ENCODE peak calls at places on chromosome 9, in ten cellular contexts. J is neural progenitor cell, Z is HCT116, L is trophoblast cell, Q is H9, I is H1, G is Karpas-422, V is colonic mucosa, W is NT2/D1, T is endodermal cell. H is an unnamed sample.

GRCh38 chr9:21970800-21971620 is 23.2 kb downstream of the CDKN2A start:
- DNase-seq in J (peak; percentile 55), W (no peak), Z (no peak), I (no peak), G (no peak), Q (peak; percentile 40), T (peak; percentile 76), L (no peak), V (no peak), H (no peak)

GRCh38 chr9:38694676-38695075 is 25.3 kb downstream of the FAM240B start:
- DNase-seq in V (no peak), Q (no peak), W (no peak), J (no peak), T (no peak), Z (no peak), G (no peak), L (no peak), I (no peak), H (no peak)

GRCh38 chr9:109182940-109183798 is 16.1 kb upstream of the FRRS1L start:
- DNase-seq in T (peak; percentile 79), G (peak; percentile 61), V (peak; percentile 54), I (no peak), J (peak; percentile 58), L (peak; percentile 77), W (no peak), Q (peak; percentile 72), Z (peak; percentile 47), H (peak; percentile 56)

GRCh38 chr9:38142201-38142600 is 73.2 kb upstream of the SHB start:
- DNase-seq in T (peak; percentile 32), I (no peak), W (no peak), J (no peak), G (no peak), Q (no peak), Z (no peak), V (no peak), L (no peak), H (peak; percentile 39)

GRCh38 chr9:101226161-101226560 is 158.6 kb downstream of the BAAT start:
- DNase-seq in V (no peak), T (no peak), J (no peak), Q (no peak), G (no peak), I (no peak), Z (no peak), L (no peak), W (no peak), H (no peak)

GRCh38 chr9:92294297-92294676 is 790 bp upstream of the IARS1 start:
- DNase-seq in G (peak; percentile 75), L (peak; percentile 35), W (no peak), Z (no peak), Q (peak; percentile 30), I (no peak), T (peak; percentile 54), V (peak; percentile 20), J (peak; percentile 25), H (peak; percentile 29)

GRCh38 chr9:124725068-124725452 is 46.1 kb downstream of the NR6A1 start:
- DNase-seq in I (no peak), V (no peak), Q (no peak), W (no peak), L (peak; percentile 31), G (no peak), Z (no peak), J (no peak), T (no peak), H (no peak)

GRCh38 chr9:123062306-123063171 is 29.1 kb downstream of the GPR21 start:
- DNase-seq in Z (no peak), T (no peak), L (no peak), V (no peak), I (no peak), G (no peak), J (no peak), W (no peak), Q (no peak), H (no peak)

DNA sequence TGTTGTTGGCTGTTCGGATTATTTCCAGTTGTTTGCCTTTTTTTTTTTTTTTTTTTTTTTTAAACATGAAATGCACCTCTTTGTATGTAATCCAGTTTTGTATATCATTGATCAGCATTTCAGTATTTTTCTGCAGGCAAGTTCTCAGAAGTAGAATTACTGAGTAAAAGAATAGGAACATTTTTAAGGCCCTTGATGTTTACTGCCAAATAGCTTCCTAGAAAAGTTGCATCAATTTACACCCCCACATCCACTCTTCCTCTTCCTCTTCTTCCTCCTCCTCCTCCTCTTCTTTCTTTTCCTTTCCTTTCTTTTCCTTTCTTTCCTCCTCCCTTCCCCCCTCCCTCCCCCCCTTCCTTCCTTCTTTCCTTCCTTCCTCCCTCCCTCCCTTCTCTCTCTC is 69.4 kb upstream of the ENTREP1 start:
- DNase-seq in W (no peak), Q (no peak), I (no peak), L (no peak), J (no peak), V (no peak), T (no peak), G (no peak), Z (no peak), H (no peak)
- H3K9ac ChIP-seq in W (no peak overlapping the region), Q (no peak overlapping the region), I (no peak overlapping the region), L (no peak overlapping the region), J (no peak overlapping the region), V (no peak overlapping the region), T (no peak overlapping the region), G (no peak overlapping the region), Z (no peak overlapping the region), H (no peak overlapping the region)

GRCh38 chr9:114174557-114174875 is 19.2 kb downstream of the COL27A1 start:
- DNase-seq in T (no peak), G (no peak), Q (no peak), L (no peak), W (no peak), I (no peak), Z (no peak), V (no peak), J (no peak), H (no peak)

GRCh38 chr9:114170792-114171461 is 15.6 kb downstream of the COL27A1 start:
- DNase-seq in Q (no peak), I (no peak), T (no peak), G (no peak), J (no peak), L (no peak), Z (no peak), V (no peak), W (no peak), H (no peak)

GRCh38 chr9:114174876-114175771 is 19.8 kb downstream of the COL27A1 start:
- DNase-seq in L (no peak), Z (no peak), G (no peak), V (peak; percentile 38), J (no peak), W (no peak), I (no peak), T (no peak), Q (no peak), H (peak; percentile 86)

GRCh38 chr9:114171500-114171899 is 16.2 kb downstream of the COL27A1 start:
- DNase-seq in Q (no peak), V (no peak), Z (no peak), I (no peak), L (no peak), J (no peak), W (no peak), G (no peak), T (no peak), H (no peak)

DNA sequence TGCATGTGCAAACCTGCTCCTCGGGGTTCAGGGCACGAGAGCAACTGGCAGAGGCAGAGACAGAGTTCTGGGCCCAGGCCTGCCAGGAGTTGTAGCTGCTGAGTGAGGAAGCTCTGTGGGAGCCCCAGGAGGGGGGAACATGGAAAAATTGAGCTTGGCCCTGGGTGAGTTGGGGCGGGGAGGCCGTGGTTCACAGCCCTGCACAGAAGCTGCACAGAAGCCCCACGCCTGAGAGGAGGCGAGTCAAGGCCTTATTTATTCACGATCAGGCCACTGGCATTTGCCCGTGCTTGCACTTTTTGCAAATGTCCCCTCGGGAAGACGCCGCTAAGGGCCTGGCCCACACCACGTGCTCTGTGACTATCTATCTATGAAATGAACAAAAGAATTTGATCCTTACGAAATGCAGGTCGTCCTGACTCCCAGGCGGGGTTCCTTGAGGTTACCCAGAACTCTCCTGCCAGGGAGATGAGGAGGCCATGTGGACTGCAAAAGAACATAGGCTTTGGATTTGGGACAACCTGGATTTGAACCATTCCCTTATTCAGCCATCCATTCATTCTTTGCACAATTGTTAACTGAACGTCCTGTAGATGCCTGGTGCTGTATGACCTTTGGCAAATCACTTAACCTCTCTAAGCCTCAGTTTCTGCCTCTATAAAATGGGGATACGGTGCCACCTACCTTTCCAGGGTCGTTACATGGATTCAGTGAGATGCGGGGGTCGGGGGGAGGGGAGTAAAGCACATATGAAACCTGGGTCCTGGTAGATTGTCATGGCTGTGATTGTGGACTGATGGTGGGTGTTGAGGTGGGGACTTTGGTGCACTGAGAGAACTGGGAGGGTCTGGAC is 17.9 kb downstream of the COL27A1 start:
- DNase-seq in I (no peak), T (no peak), Z (no peak), L (peak; percentile 60), V (no peak), G (no peak), Q (no peak), W (no peak), J (no peak), H (peak; percentile 75)
- H3K9ac ChIP-seq in I (no peak overlapping the region), T (no peak overlapping the region), Z (no peak overlapping the region), L (no peak overlapping the region), V (no peak overlapping the region), G (no peak overlapping the region), Q (no peak overlapping the region), W (peak overlapping the region; percentile 36), J (no peak overlapping the region), H (peak overlapping the region; percentile 34)

GRCh38 chr9:113373255-113373654 is 3.5 kb downstream of the HDHD3 start:
- DNase-seq in Z (no peak), W (no peak), V (no peak), L (no peak), I (no peak), J (no peak), G (no peak), Q (no peak), T (peak; percentile 65), H (no peak)

GRCh38 chr9:113372059-113372458 is 4.7 kb downstream of the HDHD3 start:
- DNase-seq in W (no peak), G (no peak), Q (no peak), T (no peak), I (no peak), V (no peak), J (no peak), Z (no peak), L (no peak), H (no peak)

GRCh38 chr9:113370806-113371325 is 5.9 kb downstream of the HDHD3 start:
- DNase-seq in J (no peak), I (no peak), Q (no peak), G (no peak), V (no peak), T (no peak), Z (no peak), L (no peak), W (no peak), H (no peak)

GRCh38 chr9:113375057-113376023 is 1.4 kb downstream of the HDHD3 start:
- DNase-seq in G (no peak), T (no peak), I (no peak), Z (no peak), L (no peak), V (peak; percentile 76), Q (no peak), J (no peak), W (no peak), H (no peak)

GRCh38 chr9:113373676-113374392 is 3.0 kb downstream of the HDHD3 start:
- DNase-seq in Z (no peak), T (no peak), L (no peak), W (no peak), Q (no peak), V (no peak), G (no peak), J (no peak), I (no peak), H (no peak)
- H3K9ac ChIP-seq in Z (no peak overlapping the region), T (no peak overlapping the region), L (no peak overlapping the region), W (peak overlapping the region; percentile 26), Q (no peak overlapping the region), V (peak overlapping the region; percentile 4), G (no peak overlapping the region), J (no peak overlapping the region), I (no peak overlapping the region), H (no peak overlapping the region)

GRCh38 chr9:4926239-4926638 is 58.8 kb upstream of the JAK2 start:
- DNase-seq in Z (no peak), Q (no peak), V (no peak), I (no peak), G (no peak), T (no peak), L (no peak), J (no peak), W (no peak), H (no peak)
- H3K9ac ChIP-seq in Z (no peak overlapping the region), Q (no peak overlapping the region), V (no peak overlapping the region), I (no peak overlapping the region), G (no peak overlapping the region), T (no peak overlapping the region), L (no peak overlapping the region), J (no peak overlapping the region), W (no peak overlapping the region), H (no peak overlapping the region)